ENCODE peak calls at places on chromosomes 1 and 21, in seven cellular contexts. One of them, this sample, is unnamed.

GRCh38 chr1:154791292-154792278 is 78.5 kb downstream of the KCNN3 start:
- DNase-seq in dorsolateral prefrontal cortex: peak
- DNase-seq in transverse colon: peak
- DNase-seq in left lung: no peak
- DNase-seq in CD8-positive, alpha-beta T cell: peak
- DNase-seq in GM23338: no peak
- DNase-seq in cardiac muscle cell: no peak
- DNase-seq in this sample: no peak

GRCh38 chr1:40665335-40666171 is at the start of gene RIMS3:
- DNase-seq in transverse colon: peak
- DNase-seq in dorsolateral prefrontal cortex: peak
- DNase-seq in left lung: peak
- DNase-seq in cardiac muscle cell: peak
- DNase-seq in CD8-positive, alpha-beta T cell: peak
- DNase-seq in GM23338: peak
- DNase-seq in this sample: peak

GRCh38 chr1:58812926-58813325 is 29.1 kb upstream of the JUN start:
- DNase-seq in CD8-positive, alpha-beta T cell: peak
- DNase-seq in transverse colon: no peak
- DNase-seq in dorsolateral prefrontal cortex: no peak
- DNase-seq in GM23338: no peak
- DNase-seq in left lung: no peak
- DNase-seq in cardiac muscle cell: no peak
- DNase-seq in this sample: no peak

GRCh38 chr1:24294228-24294672 is 24.9 kb upstream of the GRHL3 start:
- DNase-seq in dorsolateral prefrontal cortex: no peak
- DNase-seq in cardiac muscle cell: no peak
- DNase-seq in GM23338: no peak
- DNase-seq in transverse colon: peak
- DNase-seq in left lung: no peak
- DNase-seq in CD8-positive, alpha-beta T cell: no peak
- DNase-seq in this sample: no peak

GRCh38 chr1:115976900-115977480 is 677 bp downstream of the SLC22A15 start:
- DNase-seq in transverse colon: no peak
- DNase-seq in cardiac muscle cell: no peak
- DNase-seq in CD8-positive, alpha-beta T cell: no peak
- DNase-seq in GM23338: no peak
- DNase-seq in dorsolateral prefrontal cortex: peak
- DNase-seq in left lung: no peak
- DNase-seq in this sample: no peak

GRCh38 chr1:18946550-18947381 is 9.7 kb downstream of the IFFO2 start:
- DNase-seq in dorsolateral prefrontal cortex: peak
- DNase-seq in left lung: no peak
- DNase-seq in CD8-positive, alpha-beta T cell: no peak
- DNase-seq in transverse colon: no peak
- DNase-seq in cardiac muscle cell: no peak
- DNase-seq in GM23338: no peak
- DNase-seq in this sample: no peak

GRCh38 chr1:184260382-184260781 is 126.4 kb upstream of the C1orf21 start:
- DNase-seq in cardiac muscle cell: no peak
- DNase-seq in left lung: no peak
- DNase-seq in GM23338: no peak
- DNase-seq in CD8-positive, alpha-beta T cell: no peak
- DNase-seq in dorsolateral prefrontal cortex: no peak
- DNase-seq in transverse colon: no peak
- DNase-seq in this sample: no peak

GRCh38 chr1:232655746-232656085 is 25.8 kb upstream of the SIPA1L2 start:
- DNase-seq in GM23338: no peak
- DNase-seq in transverse colon: no peak
- DNase-seq in cardiac muscle cell: no peak
- DNase-seq in left lung: no peak
- DNase-seq in CD8-positive, alpha-beta T cell: no peak
- DNase-seq in dorsolateral prefrontal cortex: no peak
- DNase-seq in this sample: no peak

GRCh38 chr1:226736908-226737818 is 1.9 kb downstream of the ITPKB start:
- DNase-seq in left lung: peak
- DNase-seq in GM23338: peak
- DNase-seq in transverse colon: peak
- DNase-seq in CD8-positive, alpha-beta T cell: peak
- DNase-seq in cardiac muscle cell: peak
- DNase-seq in dorsolateral prefrontal cortex: peak
- DNase-seq in this sample: peak

GRCh38 chr1:38929054-38929453 is 12.6 kb downstream of the RHBDL2 start:
- DNase-seq in left lung: no peak
- DNase-seq in cardiac muscle cell: no peak
- DNase-seq in dorsolateral prefrontal cortex: no peak
- DNase-seq in transverse colon: no peak
- DNase-seq in CD8-positive, alpha-beta T cell: no peak
- DNase-seq in GM23338: peak
- DNase-seq in this sample: no peak

DNA sequence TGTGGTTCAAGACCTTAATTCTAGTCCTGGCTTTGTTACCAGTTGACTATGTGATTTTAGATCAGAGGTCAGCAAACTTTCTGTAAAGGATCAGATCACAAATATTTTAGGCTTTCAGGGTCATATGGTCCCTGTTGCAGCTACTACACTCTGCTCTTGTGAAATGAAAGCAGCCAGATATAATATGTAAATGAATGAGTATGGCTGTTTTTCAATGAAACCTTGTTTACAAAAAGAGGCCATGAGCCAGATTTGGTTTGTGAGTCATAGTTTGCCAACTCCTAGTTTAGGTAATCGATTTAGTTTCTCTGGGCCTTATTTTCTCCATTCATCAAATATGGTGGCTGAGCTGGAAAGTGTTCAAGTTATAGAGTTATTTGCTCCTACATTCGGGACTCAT is 346.7 kb downstream of the NUF2 start:
- DNase-seq in left lung: no peak
- DNase-seq in CD8-positive, alpha-beta T cell: no peak
- DNase-seq in dorsolateral prefrontal cortex: no peak
- DNase-seq in transverse colon: no peak
- DNase-seq in GM23338: no peak
- DNase-seq in cardiac muscle cell: no peak
- DNase-seq in this sample: no peak
- H3K27ac ChIP-seq in left lung: no peak
- H3K27ac ChIP-seq in CD8-positive, alpha-beta T cell: no peak
- H3K27ac ChIP-seq in dorsolateral prefrontal cortex: no peak
- H3K27ac ChIP-seq in transverse colon: no peak
- H3K27ac ChIP-seq in GM23338: no peak
- H3K27ac ChIP-seq in cardiac muscle cell: no peak
- H3K27ac ChIP-seq in this sample: no peak

GRCh38 chr1:203129501-203130231 is 2.1 kb downstream of the ADORA1 start:
- DNase-seq in dorsolateral prefrontal cortex: peak
- DNase-seq in left lung: peak
- DNase-seq in cardiac muscle cell: no peak
- DNase-seq in GM23338: no peak
- DNase-seq in CD8-positive, alpha-beta T cell: peak
- DNase-seq in transverse colon: peak
- DNase-seq in this sample: peak

GRCh38 chr1:203126866-203127671 is 457 bp upstream of the ADORA1 start:
- DNase-seq in dorsolateral prefrontal cortex: no peak
- DNase-seq in CD8-positive, alpha-beta T cell: peak
- DNase-seq in transverse colon: no peak
- DNase-seq in GM23338: no peak
- DNase-seq in cardiac muscle cell: no peak
- DNase-seq in left lung: no peak
- DNase-seq in this sample: no peak

GRCh38 chr1:203128691-203129500 is 1.4 kb downstream of the ADORA1 start:
- DNase-seq in GM23338: no peak
- DNase-seq in left lung: no peak
- DNase-seq in transverse colon: peak
- DNase-seq in CD8-positive, alpha-beta T cell: peak
- DNase-seq in dorsolateral prefrontal cortex: no peak
- DNase-seq in cardiac muscle cell: no peak
- DNase-seq in this sample: peak

GRCh38 chr1:203126151-203126865 is 1.2 kb upstream of the ADORA1 start:
- DNase-seq in GM23338: peak
- DNase-seq in cardiac muscle cell: peak
- DNase-seq in CD8-positive, alpha-beta T cell: no peak
- DNase-seq in transverse colon: no peak
- DNase-seq in dorsolateral prefrontal cortex: no peak
- DNase-seq in left lung: no peak
- DNase-seq in this sample: peak

GRCh38 chr1:203127672-203128611 is at the start of gene ADORA1:
- DNase-seq in CD8-positive, alpha-beta T cell: peak
- DNase-seq in left lung: peak
- DNase-seq in cardiac muscle cell: peak
- DNase-seq in transverse colon: peak
- DNase-seq in dorsolateral prefrontal cortex: peak
- DNase-seq in GM23338: peak
- DNase-seq in this sample: peak
- H3K27ac ChIP-seq in CD8-positive, alpha-beta T cell: no peak
- H3K27ac ChIP-seq in left lung: no peak
- H3K27ac ChIP-seq in cardiac muscle cell: peak
- H3K27ac ChIP-seq in transverse colon: peak
- H3K27ac ChIP-seq in dorsolateral prefrontal cortex: peak
- H3K27ac ChIP-seq in GM23338: no peak
- H3K27ac ChIP-seq in this sample: no peak

GRCh38 chr1:186438567-186438966 is 22.3 kb downstream of the PDC start:
- DNase-seq in left lung: no peak
- DNase-seq in CD8-positive, alpha-beta T cell: no peak
- DNase-seq in dorsolateral prefrontal cortex: no peak
- DNase-seq in GM23338: no peak
- DNase-seq in cardiac muscle cell: no peak
- DNase-seq in transverse colon: no peak
- DNase-seq in this sample: no peak
- H3K27ac ChIP-seq in left lung: no peak
- H3K27ac ChIP-seq in CD8-positive, alpha-beta T cell: no peak
- H3K27ac ChIP-seq in dorsolateral prefrontal cortex: no peak
- H3K27ac ChIP-seq in GM23338: no peak
- H3K27ac ChIP-seq in cardiac muscle cell: no peak
- H3K27ac ChIP-seq in transverse colon: no peak
- H3K27ac ChIP-seq in this sample: no peak

GRCh38 chr1:181476581-181476980 is 6.7 kb upstream of the CACNA1E start:
- DNase-seq in dorsolateral prefrontal cortex: no peak
- DNase-seq in cardiac muscle cell: no peak
- DNase-seq in transverse colon: no peak
- DNase-seq in left lung: no peak
- DNase-seq in GM23338: no peak
- DNase-seq in CD8-positive, alpha-beta T cell: no peak
- DNase-seq in this sample: no peak
- H3K27ac ChIP-seq in dorsolateral prefrontal cortex: no peak
- H3K27ac ChIP-seq in cardiac muscle cell: no peak
- H3K27ac ChIP-seq in transverse colon: no peak
- H3K27ac ChIP-seq in left lung: no peak
- H3K27ac ChIP-seq in GM23338: no peak
- H3K27ac ChIP-seq in CD8-positive, alpha-beta T cell: no peak
- H3K27ac ChIP-seq in this sample: no peak

DNA sequence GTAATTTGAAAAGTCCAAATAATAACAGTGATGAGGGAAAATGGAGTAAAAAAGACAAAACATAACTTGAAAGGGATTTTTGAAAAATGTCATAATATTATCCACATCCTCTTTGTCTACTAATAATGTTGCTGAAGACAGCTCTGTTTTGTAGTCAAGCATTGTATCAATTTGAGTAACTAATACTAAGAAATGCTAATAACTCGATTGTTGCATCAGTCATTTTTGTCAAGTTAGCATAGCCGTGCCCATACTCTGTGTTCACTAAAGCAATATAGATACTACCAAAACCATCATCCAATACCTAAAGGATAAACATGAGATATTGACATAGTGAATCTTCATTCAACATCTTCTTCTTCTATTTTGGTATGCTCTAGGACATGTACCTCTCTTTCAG is 17.3 kb downstream of the PDC start:
- DNase-seq in left lung: no peak
- DNase-seq in GM23338: no peak
- DNase-seq in dorsolateral prefrontal cortex: no peak
- DNase-seq in cardiac muscle cell: no peak
- DNase-seq in transverse colon: no peak
- DNase-seq in CD8-positive, alpha-beta T cell: no peak
- DNase-seq in this sample: no peak
- H3K27ac ChIP-seq in left lung: no peak
- H3K27ac ChIP-seq in GM23338: no peak
- H3K27ac ChIP-seq in dorsolateral prefrontal cortex: no peak
- H3K27ac ChIP-seq in cardiac muscle cell: no peak
- H3K27ac ChIP-seq in transverse colon: no peak
- H3K27ac ChIP-seq in CD8-positive, alpha-beta T cell: no peak
- H3K27ac ChIP-seq in this sample: no peak

GRCh38 chr1:169474302-169474701 is 11.4 kb downstream of the SLC19A2 start:
- DNase-seq in cardiac muscle cell: no peak
- DNase-seq in CD8-positive, alpha-beta T cell: no peak
- DNase-seq in left lung: no peak
- DNase-seq in transverse colon: no peak
- DNase-seq in dorsolateral prefrontal cortex: no peak
- DNase-seq in GM23338: no peak
- DNase-seq in this sample: no peak
- H3K27ac ChIP-seq in cardiac muscle cell: no peak
- H3K27ac ChIP-seq in CD8-positive, alpha-beta T cell: no peak
- H3K27ac ChIP-seq in left lung: no peak
- H3K27ac ChIP-seq in transverse colon: no peak
- H3K27ac ChIP-seq in dorsolateral prefrontal cortex: no peak
- H3K27ac ChIP-seq in GM23338: no peak
- H3K27ac ChIP-seq in this sample: no peak

GRCh38 chr1:161913482-161914140 is 110.1 kb downstream of the OLFML2B start:
- DNase-seq in cardiac muscle cell: no peak
- DNase-seq in CD8-positive, alpha-beta T cell: no peak
- DNase-seq in transverse colon: no peak
- DNase-seq in dorsolateral prefrontal cortex: no peak
- DNase-seq in left lung: no peak
- DNase-seq in GM23338: no peak
- DNase-seq in this sample: no peak

GRCh38 chr1:161914595-161914994 is 109.1 kb downstream of the OLFML2B start:
- DNase-seq in dorsolateral prefrontal cortex: no peak
- DNase-seq in CD8-positive, alpha-beta T cell: no peak
- DNase-seq in left lung: no peak
- DNase-seq in GM23338: peak
- DNase-seq in transverse colon: no peak
- DNase-seq in cardiac muscle cell: no peak
- DNase-seq in this sample: no peak

GRCh38 chr1:161908264-161908663 is 115.4 kb downstream of the OLFML2B start:
- DNase-seq in CD8-positive, alpha-beta T cell: no peak
- DNase-seq in cardiac muscle cell: no peak
- DNase-seq in left lung: no peak
- DNase-seq in transverse colon: no peak
- DNase-seq in dorsolateral prefrontal cortex: no peak
- DNase-seq in GM23338: no peak
- DNase-seq in this sample: no peak

GRCh38 chr1:161907266-161907665 is 116.4 kb downstream of the OLFML2B start:
- DNase-seq in dorsolateral prefrontal cortex: no peak
- DNase-seq in GM23338: no peak
- DNase-seq in cardiac muscle cell: no peak
- DNase-seq in left lung: no peak
- DNase-seq in transverse colon: no peak
- DNase-seq in CD8-positive, alpha-beta T cell: no peak
- DNase-seq in this sample: no peak

GRCh38 chr1:161910516-161911077 is 113.1 kb downstream of the OLFML2B start:
- DNase-seq in GM23338: no peak
- DNase-seq in cardiac muscle cell: no peak
- DNase-seq in CD8-positive, alpha-beta T cell: no peak
- DNase-seq in transverse colon: no peak
- DNase-seq in left lung: no peak
- DNase-seq in dorsolateral prefrontal cortex: no peak
- DNase-seq in this sample: no peak
- H3K27ac ChIP-seq in GM23338: no peak
- H3K27ac ChIP-seq in cardiac muscle cell: no peak
- H3K27ac ChIP-seq in CD8-positive, alpha-beta T cell: no peak
- H3K27ac ChIP-seq in transverse colon: no peak
- H3K27ac ChIP-seq in left lung: peak
- H3K27ac ChIP-seq in dorsolateral prefrontal cortex: no peak
- H3K27ac ChIP-seq in this sample: no peak

GRCh38 chr21:37829447-37829846 is 86.8 kb downstream of the KCNJ6 start:
- DNase-seq in cardiac muscle cell: no peak
- DNase-seq in left lung: peak
- DNase-seq in dorsolateral prefrontal cortex: peak
- DNase-seq in transverse colon: peak
- DNase-seq in GM23338: no peak
- DNase-seq in CD8-positive, alpha-beta T cell: no peak
- DNase-seq in this sample: no peak
- H3K27ac ChIP-seq in cardiac muscle cell: no peak
- H3K27ac ChIP-seq in left lung: no peak
- H3K27ac ChIP-seq in dorsolateral prefrontal cortex: no peak
- H3K27ac ChIP-seq in transverse colon: peak
- H3K27ac ChIP-seq in GM23338: no peak
- H3K27ac ChIP-seq in CD8-positive, alpha-beta T cell: no peak
- H3K27ac ChIP-seq in this sample: no peak

This sample was measured in upper lobe of right lung.